ENCODE peak calls at places on chromosomes 11 and 22, in six cellular contexts. H is neuronal stem cell, X is H1, O is IMR-90, S is H9, U is mesenchymal stem cell. M is an unnamed sample.
A peak's percentile ranks its signal among the peaks of the same experiment; 100 is the strongest.

GRCh38 chr11:95450547-95451123 is 219.6 kb upstream of the SESN3 start:
- DNase-seq in H (no peak), X (no peak), O (peak; percentile 31), S (no peak), U (peak; percentile 11), M (no peak)

GRCh38 chr22:50694099-50694498 is 21.5 kb downstream of the SHANK3 start:
- DNase-seq in H (no peak), X (no peak), O (peak; percentile 25), S (no peak), U (peak; percentile 49), M (no peak)

GRCh38 chr11:72591785-72592490 is 82.3 kb downstream of the PDE2A start:
- DNase-seq in H (no peak), X (no peak), O (no peak), S (no peak), U (no peak), M (no peak)

GRCh38 chr11:128244896-128245295 is 342.5 kb downstream of the ETS1 start:
- DNase-seq in H (no peak), X (no peak), O (peak; percentile 24), S (no peak), U (peak; percentile 12), M (no peak)

GRCh38 chr22:26835929-26836528 is 178.6 kb downstream of the MIAT start:
- DNase-seq in H (peak; percentile 84), X (peak; percentile 78), O (peak; percentile 23), S (peak; percentile 84), U (peak; percentile 34), M (peak; percentile 6)

GRCh38 chr11:114167355-114168085 is 108.0 kb downstream of the ZBTB16 start:
- DNase-seq in H (no peak), X (no peak), O (no peak), S (no peak), U (no peak), M (no peak)

GRCh38 chr22:42684462-42685195 is 35.4 kb upstream of the CYB5R3 start:
- DNase-seq in H (no peak), X (no peak), O (no peak), S (no peak), U (no peak), M (no peak)

GRCh38 chr11:31870609-31871309 is 59.6 kb upstream of the PAX6 start:
- DNase-seq in H (peak; percentile 85), X (peak; percentile 68), O (peak; percentile 33), S (peak; percentile 92), U (peak; percentile 49), M (peak; percentile 38)

GRCh38 chr22:23204125-23204488 is 23.8 kb downstream of the BCR start:
- DNase-seq in H (no peak), X (no peak), O (no peak), S (no peak), U (no peak), M (no peak)

GRCh38 chr11:66326261-66327111 is 9.6 kb upstream of the CD248 start:
- DNase-seq in H (no peak), X (no peak), O (no peak), S (no peak), U (peak; percentile 60), M (no peak)

GRCh38 chr11:69049490-69049867 is 747 bp downstream of the TPCN2 start:
- DNase-seq in H (no peak), X (no peak), O (no peak), S (no peak), U (no peak), M (no peak)

GRCh38 chr11:18775492-18776292 is 15.9 kb downstream of the PTPN5 start:
- DNase-seq in H (peak; percentile 75), X (peak; percentile 46), O (peak; percentile 31), S (peak; percentile 82), U (peak; percentile 44), M (peak; percentile 67)

GRCh38 chr11:119990306-119991021 is 147.4 kb downstream of the TRIM29 start:
- DNase-seq in H (no peak), X (no peak), O (no peak), S (no peak), U (no peak), M (no peak)

GRCh38 chr22:50268655-50269113 is 1.5 kb downstream of the MAPK11 start:
- DNase-seq in H (no peak), X (no peak), O (no peak), S (no peak), U (no peak), M (no peak)

GRCh38 chr11:22703040-22703439 is 36.6 kb downstream of the GAS2 start:
- DNase-seq in H (no peak), X (no peak), O (peak; percentile 77), S (no peak), U (peak; percentile 79), M (peak; percentile 82)

DNA sequence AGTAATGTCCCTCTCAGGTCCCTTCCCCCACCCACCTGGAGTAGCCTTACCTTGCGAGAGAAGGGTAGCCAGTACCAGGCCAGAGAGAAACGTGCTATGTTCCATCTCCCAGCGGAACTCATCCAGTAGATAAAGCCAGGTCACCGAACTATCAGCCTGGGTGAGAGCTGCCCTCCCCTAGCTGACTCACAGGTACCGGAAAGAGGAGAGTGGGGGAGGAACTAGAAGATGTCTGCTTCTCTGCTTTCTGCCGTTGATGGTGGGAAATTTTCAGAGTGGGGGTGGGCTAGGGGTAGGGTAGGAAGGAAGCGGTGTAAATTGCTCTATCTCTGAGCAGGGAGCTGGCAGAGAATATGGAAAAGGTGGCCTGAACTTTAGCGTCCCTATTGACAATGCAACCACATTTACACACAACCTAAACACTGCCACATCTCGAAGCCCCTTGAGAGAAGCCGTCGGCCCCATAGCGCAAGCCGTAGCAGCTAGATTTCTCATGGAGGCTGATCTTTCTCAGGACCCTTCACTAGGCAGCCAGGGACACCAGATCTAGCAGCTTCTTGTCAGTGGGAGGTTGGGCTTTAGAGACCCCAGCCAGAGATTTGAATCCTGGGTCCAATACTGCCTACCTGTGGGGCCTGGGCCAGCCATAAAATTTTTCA is at the start of gene CD3D:
- DNase-seq in H (no peak), X (no peak), O (no peak), S (no peak), U (no peak), M (no peak)
- H3K27me3 ChIP-seq in H (peaks cover 45% of the 10 kb centered on the region), X (no peaks in the 10 kb centered on the region), O (peaks cover 15% of the 10 kb centered on the region), S (no peaks in the 10 kb centered on the region), U (peaks cover 53% of the 10 kb centered on the region), M (no peaks in the 10 kb centered on the region)

GRCh38 chr11:45603930-45604682 is 61.3 kb downstream of the CHST1 start:
- DNase-seq in H (peak; percentile 27), X (no peak), O (no peak), S (no peak), U (no peak), M (no peak)

GRCh38 chr11:45596571-45596970 is 68.9 kb downstream of the CHST1 start:
- DNase-seq in H (no peak), X (no peak), O (no peak), S (no peak), U (no peak), M (no peak)

GRCh38 chr11:45597116-45597515 is 68.3 kb downstream of the CHST1 start:
- DNase-seq in H (no peak), X (no peak), O (no peak), S (no peak), U (no peak), M (no peak)

GRCh38 chr11:45593992-45594391 is 71.4 kb downstream of the CHST1 start:
- DNase-seq in H (no peak), X (no peak), O (no peak), S (no peak), U (no peak), M (no peak)

DNA sequence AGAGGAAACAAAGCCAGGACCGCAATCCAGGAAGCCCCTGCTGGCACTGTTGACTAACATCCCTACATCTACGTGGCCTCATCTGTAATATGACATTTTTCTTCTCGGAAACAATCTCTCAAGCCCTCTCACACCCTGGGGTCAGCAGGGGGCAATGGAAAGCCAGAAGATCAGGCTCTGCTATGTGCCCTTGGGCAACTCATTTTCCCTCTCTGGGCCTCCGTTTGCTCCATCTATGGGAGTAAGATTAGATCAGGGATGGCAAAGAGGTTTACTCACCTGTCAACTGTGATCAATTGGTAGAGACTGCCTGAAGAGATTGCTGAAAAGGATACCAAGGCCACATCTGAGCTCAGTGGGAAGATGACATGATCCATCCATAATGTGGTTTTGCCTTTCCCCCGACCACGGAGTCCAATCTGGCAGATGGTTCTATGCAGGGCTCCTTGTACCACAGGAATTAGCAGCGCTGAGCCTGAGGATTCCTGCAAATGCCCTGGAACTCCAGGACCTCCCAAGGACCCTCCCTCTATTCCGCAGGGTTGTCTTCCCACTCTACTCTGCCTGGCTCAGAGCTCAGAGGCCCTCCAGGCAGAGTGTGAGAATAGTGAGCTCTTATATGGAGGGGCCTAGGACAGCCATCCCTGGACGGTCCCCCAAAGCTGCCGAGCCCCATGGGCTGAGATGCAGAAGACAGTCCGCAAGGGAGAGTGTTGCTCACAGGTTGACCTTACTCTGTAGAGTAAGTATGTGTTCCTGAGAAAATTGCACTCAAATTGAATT is 66.1 kb downstream of the CHST1 start:
- DNase-seq in H (no peak), X (no peak), O (no peak), S (no peak), U (no peak), M (peak; percentile 78)
- H4K91ac ChIP-seq in H (no peak overlapping the region), X (no peak overlapping the region), O (no peak overlapping the region), S (no peak overlapping the region), U (no peak overlapping the region), M (no peak overlapping the region)

DNA sequence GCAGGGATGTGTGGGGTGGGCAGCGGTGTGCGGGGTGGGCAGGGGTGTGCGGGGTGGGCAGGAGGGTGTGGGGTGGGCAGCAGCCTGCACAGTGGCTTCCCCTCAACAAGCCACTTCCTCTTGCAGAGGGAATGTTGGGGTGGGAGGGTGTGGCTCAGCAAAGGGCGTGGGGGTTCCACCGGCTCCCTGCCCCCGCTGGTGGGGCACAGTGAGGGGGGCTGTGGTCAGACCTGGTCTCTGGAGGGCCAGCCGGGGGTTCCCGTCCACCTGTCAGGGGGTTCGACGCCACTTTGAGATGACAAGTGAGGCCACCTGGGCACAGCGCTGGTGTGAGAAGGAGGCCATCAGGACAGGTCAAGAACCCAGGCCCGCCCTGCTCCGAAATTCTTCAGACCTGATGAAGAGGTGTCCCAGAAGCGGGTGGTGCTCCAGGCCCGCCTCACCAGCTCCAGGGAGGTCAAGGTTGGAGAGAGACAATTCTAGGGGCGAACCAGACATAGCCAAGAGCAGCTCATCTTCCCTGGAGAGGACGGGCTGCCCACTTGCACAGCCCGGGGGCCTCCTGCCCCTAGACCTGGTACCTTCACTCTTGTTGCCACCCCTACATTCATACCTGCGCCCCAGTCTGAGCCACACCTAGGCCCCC is 1.3 kb downstream of the C11orf21 start:
- DNase-seq in H (no peak), X (no peak), O (no peak), S (no peak), U (no peak), M (no peak)
- H3K27me3 ChIP-seq in H (peaks cover 5% of the 10 kb centered on the region), X (peaks cover 2% of the 10 kb centered on the region), O (peaks cover 15% of the 10 kb centered on the region), S (no peaks in the 10 kb centered on the region), U (peaks cover 13% of the 10 kb centered on the region), M (no peaks in the 10 kb centered on the region)

GRCh38 chr11:117232022-117232878 is at the start of the genes PCSK7 and RNF214:
- DNase-seq in H (peak; percentile 88), X (peak; percentile 38), O (peak; percentile 61), S (peak; percentile 82), U (peak; percentile 76), M (peak; percentile 56)

GRCh38 chr11:117232911-117233409 is 489 bp downstream of the RNF214 start:
- DNase-seq in H (no peak), X (no peak), O (no peak), S (peak; percentile 40), U (no peak), M (no peak)

GRCh38 chr11:117239295-117239694 is 6.8 kb downstream of the RNF214 start:
- DNase-seq in H (no peak), X (no peak), O (peak; percentile 96), S (no peak), U (peak; percentile 94), M (peak; percentile 18)

DNA sequence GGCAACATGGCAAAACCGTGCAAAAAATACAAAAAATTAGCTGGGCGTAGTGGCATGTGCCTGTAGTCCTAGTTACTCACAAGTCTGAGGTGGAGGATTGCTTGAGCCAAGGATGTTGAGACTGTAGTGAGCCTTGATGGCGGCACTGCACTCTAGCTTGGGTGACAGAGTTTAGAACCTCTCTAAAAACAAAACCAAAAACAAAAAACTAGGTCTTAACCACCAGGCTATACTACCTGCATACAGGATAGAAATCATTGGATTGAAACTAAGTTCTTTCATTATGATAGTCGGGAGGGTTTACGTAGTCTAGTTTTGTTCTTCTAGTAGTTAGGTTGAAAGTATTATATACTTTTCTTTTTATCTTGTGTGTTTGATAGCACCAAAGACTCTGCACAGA is 5.8 kb downstream of the RNF214 start:
- DNase-seq in H (no peak), X (no peak), O (no peak), S (no peak), U (no peak), M (no peak)
- H4K91ac ChIP-seq in H (no peak overlapping the region), X (no peak overlapping the region), O (no peak overlapping the region), S (no peak overlapping the region), U (no peak overlapping the region), M (no peak overlapping the region)